ENCODE peak calls at places on chromosomes 4 and X, in seven cellular contexts. One of them, this sample, is unnamed.

GRCh38 chrX:12974217-12974796 is 603 bp upstream of the TMSB4X start:
- DNase-seq in cardiac muscle cell: no peak
- DNase-seq in fibroblast of villous mesenchyme: peak; percentile 75
- DNase-seq in thoracic aorta: no peak
- DNase-seq in astrocyte: peak; percentile 57
- DNase-seq in tibial nerve: peak; percentile 40
- DNase-seq in endothelial cell of umbilical vein: peak; percentile 58
- DNase-seq in this sample: peak; percentile 67

GRCh38 chr4:8540991-8541390 is 39.2 kb upstream of the GPR78 start:
- DNase-seq in endothelial cell of umbilical vein: no peak
- DNase-seq in astrocyte: no peak
- DNase-seq in thoracic aorta: no peak
- DNase-seq in cardiac muscle cell: no peak
- DNase-seq in tibial nerve: no peak
- DNase-seq in fibroblast of villous mesenchyme: no peak
- DNase-seq in this sample: no peak

GRCh38 chr4:152176627-152177214 is 359.2 kb downstream of the FBXW7 start:
- DNase-seq in tibial nerve: no peak
- DNase-seq in fibroblast of villous mesenchyme: no peak
- DNase-seq in astrocyte: no peak
- DNase-seq in endothelial cell of umbilical vein: no peak
- DNase-seq in thoracic aorta: no peak
- DNase-seq in cardiac muscle cell: no peak
- DNase-seq in this sample: no peak

GRCh38 chr4:6563935-6564645 is 10.9 kb upstream of the MAN2B2 start:
- DNase-seq in astrocyte: no peak
- DNase-seq in fibroblast of villous mesenchyme: no peak
- DNase-seq in endothelial cell of umbilical vein: no peak
- DNase-seq in tibial nerve: no peak
- DNase-seq in thoracic aorta: no peak
- DNase-seq in cardiac muscle cell: no peak
- DNase-seq in this sample: no peak

GRCh38 chr4:174873931-174874330 is 44.2 kb upstream of the ADAM29 start:
- DNase-seq in thoracic aorta: no peak
- DNase-seq in tibial nerve: no peak
- DNase-seq in cardiac muscle cell: no peak
- DNase-seq in fibroblast of villous mesenchyme: peak; percentile 7
- DNase-seq in endothelial cell of umbilical vein: no peak
- DNase-seq in astrocyte: no peak
- DNase-seq in this sample: no peak

GRCh38 chr4:153083447-153083921 is 120.8 kb upstream of the TRIM2 start:
- DNase-seq in fibroblast of villous mesenchyme: peak; percentile 79
- DNase-seq in thoracic aorta: no peak
- DNase-seq in tibial nerve: peak; percentile 55
- DNase-seq in endothelial cell of umbilical vein: peak; percentile 75
- DNase-seq in astrocyte: peak; percentile 60
- DNase-seq in cardiac muscle cell: peak; percentile 83
- DNase-seq in this sample: peak; percentile 84

GRCh38 chr4:163448541-163449203 is 24.9 kb downstream of the TKTL2 start:
- DNase-seq in tibial nerve: no peak
- DNase-seq in astrocyte: peak; percentile 28
- DNase-seq in endothelial cell of umbilical vein: no peak
- DNase-seq in thoracic aorta: no peak
- DNase-seq in cardiac muscle cell: peak; percentile 4
- DNase-seq in fibroblast of villous mesenchyme: peak; percentile 62
- DNase-seq in this sample: peak; percentile 56

GRCh38 chrX:68261060-68261672 is 172.1 kb downstream of the OPHN1 start:
- DNase-seq in tibial nerve: peak; percentile 5
- DNase-seq in cardiac muscle cell: no peak
- DNase-seq in thoracic aorta: no peak
- DNase-seq in endothelial cell of umbilical vein: no peak
- DNase-seq in fibroblast of villous mesenchyme: no peak
- DNase-seq in astrocyte: peak; percentile 36
- DNase-seq in this sample: peak; percentile 17

GRCh38 chr4:26050671-26051070 is 136.7 kb downstream of the SMIM20 start:
- DNase-seq in fibroblast of villous mesenchyme: no peak
- DNase-seq in thoracic aorta: no peak
- DNase-seq in tibial nerve: no peak
- DNase-seq in endothelial cell of umbilical vein: no peak
- DNase-seq in astrocyte: no peak
- DNase-seq in cardiac muscle cell: no peak
- DNase-seq in this sample: no peak

GRCh38 chrX:39758791-39759525 is 338.8 kb downstream of the BCOR start:
- DNase-seq in cardiac muscle cell: no peak
- DNase-seq in fibroblast of villous mesenchyme: no peak
- DNase-seq in thoracic aorta: no peak
- DNase-seq in astrocyte: peak; percentile 26
- DNase-seq in endothelial cell of umbilical vein: no peak
- DNase-seq in tibial nerve: no peak
- DNase-seq in this sample: no peak

GRCh38 chr4:31390849-31391248 is 670.7 kb downstream of the PCDH7 start:
- DNase-seq in endothelial cell of umbilical vein: no peak
- DNase-seq in fibroblast of villous mesenchyme: no peak
- DNase-seq in cardiac muscle cell: no peak
- DNase-seq in astrocyte: no peak
- DNase-seq in thoracic aorta: no peak
- DNase-seq in tibial nerve: no peak
- DNase-seq in this sample: no peak

GRCh38 chr4:1133033-1133432 is 19.7 kb upstream of the RNF212 start:
- DNase-seq in cardiac muscle cell: peak; percentile 7
- DNase-seq in astrocyte: no peak
- DNase-seq in fibroblast of villous mesenchyme: no peak
- DNase-seq in endothelial cell of umbilical vein: no peak
- DNase-seq in tibial nerve: no peak
- DNase-seq in thoracic aorta: no peak
- DNase-seq in this sample: no peak

GRCh38 chrX:106862972-106863688 is 40.0 kb downstream of the RIPPLY1 start:
- DNase-seq in fibroblast of villous mesenchyme: peak; percentile 1
- DNase-seq in tibial nerve: no peak
- DNase-seq in cardiac muscle cell: peak; percentile 33
- DNase-seq in thoracic aorta: no peak
- DNase-seq in astrocyte: no peak
- DNase-seq in endothelial cell of umbilical vein: peak; percentile 3
- DNase-seq in this sample: peak; percentile 10

GRCh38 chr4:10320130-10320529 is 137.1 kb downstream of the ZNF518B start:
- DNase-seq in endothelial cell of umbilical vein: no peak
- DNase-seq in astrocyte: no peak
- DNase-seq in fibroblast of villous mesenchyme: no peak
- DNase-seq in cardiac muscle cell: no peak
- DNase-seq in thoracic aorta: no peak
- DNase-seq in tibial nerve: no peak
- DNase-seq in this sample: no peak

GRCh38 chr4:10315638-10316037 is 141.6 kb downstream of the ZNF518B start:
- DNase-seq in thoracic aorta: no peak
- DNase-seq in tibial nerve: no peak
- DNase-seq in fibroblast of villous mesenchyme: no peak
- DNase-seq in astrocyte: no peak
- DNase-seq in endothelial cell of umbilical vein: no peak
- DNase-seq in cardiac muscle cell: no peak
- DNase-seq in this sample: no peak

GRCh38 chr4:10316851-10317250 is 140.4 kb downstream of the ZNF518B start:
- DNase-seq in tibial nerve: no peak
- DNase-seq in cardiac muscle cell: no peak
- DNase-seq in endothelial cell of umbilical vein: no peak
- DNase-seq in thoracic aorta: no peak
- DNase-seq in astrocyte: no peak
- DNase-seq in fibroblast of villous mesenchyme: no peak
- DNase-seq in this sample: no peak

GRCh38 chr4:10321931-10322330 is 135.3 kb downstream of the ZNF518B start:
- DNase-seq in endothelial cell of umbilical vein: no peak
- DNase-seq in astrocyte: no peak
- DNase-seq in thoracic aorta: no peak
- DNase-seq in tibial nerve: no peak
- DNase-seq in cardiac muscle cell: no peak
- DNase-seq in fibroblast of villous mesenchyme: no peak
- DNase-seq in this sample: no peak

DNA sequence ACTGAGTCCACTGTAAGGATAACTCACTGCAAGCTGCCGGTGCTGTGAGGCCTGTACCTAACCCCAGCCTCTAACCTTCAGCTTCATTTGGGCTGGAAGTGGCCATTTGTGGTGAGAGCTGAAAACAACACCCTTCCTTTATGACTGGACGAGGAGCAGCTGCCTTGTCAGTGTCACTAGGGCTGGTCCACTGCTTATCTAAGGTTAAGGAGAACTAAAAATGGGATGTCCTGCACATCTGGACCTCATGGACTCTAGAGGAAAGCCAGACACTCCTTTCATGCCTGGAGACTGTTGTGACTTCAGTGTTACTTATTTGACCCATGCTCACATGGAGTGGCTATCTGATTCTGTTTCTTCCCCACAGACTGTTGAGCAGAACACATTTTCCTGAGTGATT is 139.9 kb downstream of the ZNF518B start:
- DNase-seq in astrocyte: no peak
- DNase-seq in cardiac muscle cell: no peak
- DNase-seq in thoracic aorta: no peak
- DNase-seq in tibial nerve: no peak
- DNase-seq in fibroblast of villous mesenchyme: no peak
- DNase-seq in endothelial cell of umbilical vein: no peak
- DNase-seq in this sample: no peak
- TF ChIP-seq CTCF in astrocyte: no peak
- TF ChIP-seq CTCF in cardiac muscle cell: no peak
- TF ChIP-seq CTCF in thoracic aorta: no peak
- TF ChIP-seq CTCF in tibial nerve: no peak
- TF ChIP-seq CTCF in fibroblast of villous mesenchyme: no peak
- TF ChIP-seq CTCF in endothelial cell of umbilical vein: no peak
- TF ChIP-seq CTCF in this sample: no peak

GRCh38 chr4:81781824-81782223 is 310.1 kb upstream of the RASGEF1B start:
- DNase-seq in thoracic aorta: no peak
- DNase-seq in cardiac muscle cell: no peak
- DNase-seq in tibial nerve: no peak
- DNase-seq in endothelial cell of umbilical vein: no peak
- DNase-seq in fibroblast of villous mesenchyme: no peak
- DNase-seq in astrocyte: no peak
- DNase-seq in this sample: no peak

GRCh38 chr4:81785338-81785737 is 313.6 kb upstream of the RASGEF1B start:
- DNase-seq in cardiac muscle cell: no peak
- DNase-seq in endothelial cell of umbilical vein: no peak
- DNase-seq in tibial nerve: no peak
- DNase-seq in astrocyte: no peak
- DNase-seq in thoracic aorta: no peak
- DNase-seq in fibroblast of villous mesenchyme: no peak
- DNase-seq in this sample: no peak

GRCh38 chr4:81786063-81786763 is 314.5 kb upstream of the RASGEF1B start:
- DNase-seq in tibial nerve: peak; percentile 33
- DNase-seq in endothelial cell of umbilical vein: peak; percentile 15
- DNase-seq in fibroblast of villous mesenchyme: peak; percentile 7
- DNase-seq in thoracic aorta: no peak
- DNase-seq in astrocyte: no peak
- DNase-seq in cardiac muscle cell: no peak
- DNase-seq in this sample: peak; percentile 46

GRCh38 chr4:81786770-81787169 is 315.1 kb upstream of the RASGEF1B start:
- DNase-seq in cardiac muscle cell: no peak
- DNase-seq in tibial nerve: no peak
- DNase-seq in astrocyte: no peak
- DNase-seq in thoracic aorta: no peak
- DNase-seq in fibroblast of villous mesenchyme: no peak
- DNase-seq in endothelial cell of umbilical vein: no peak
- DNase-seq in this sample: no peak

DNA sequence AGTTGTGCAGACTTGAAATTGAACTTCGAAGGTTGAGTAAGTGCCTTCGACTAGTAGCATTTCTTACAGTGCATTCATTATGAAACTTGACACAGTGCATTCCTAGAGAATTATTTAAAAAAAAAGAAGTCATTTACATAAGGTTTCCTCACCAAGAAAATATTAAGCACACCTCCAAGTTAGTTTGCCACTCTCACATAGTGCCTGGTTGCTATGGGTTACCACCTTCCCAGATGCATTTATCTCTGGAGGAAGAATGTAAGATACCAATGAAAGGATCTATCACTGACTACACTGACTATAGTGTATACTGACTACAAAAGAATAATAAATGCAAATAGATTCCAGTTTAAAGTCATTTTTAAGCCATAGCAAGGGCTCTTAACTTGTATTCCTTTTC is 311.9 kb upstream of the RASGEF1B start:
- DNase-seq in tibial nerve: no peak
- DNase-seq in cardiac muscle cell: no peak
- DNase-seq in endothelial cell of umbilical vein: no peak
- DNase-seq in fibroblast of villous mesenchyme: no peak
- DNase-seq in astrocyte: no peak
- DNase-seq in thoracic aorta: no peak
- DNase-seq in this sample: no peak
- H3K4me3 ChIP-seq in tibial nerve: no peak overlapping the region
- H3K4me3 ChIP-seq in cardiac muscle cell: no peak overlapping the region
- H3K4me3 ChIP-seq in endothelial cell of umbilical vein: no peak overlapping the region
- H3K4me3 ChIP-seq in fibroblast of villous mesenchyme: no peak overlapping the region
- H3K4me3 ChIP-seq in astrocyte: no peak overlapping the region
- H3K4me3 ChIP-seq in thoracic aorta: no peak overlapping the region
- H3K4me3 ChIP-seq in this sample: no peak overlapping the region

GRCh38 chr4:124873361-124874171 is 161.0 kb upstream of the ANKRD50 start:
- DNase-seq in tibial nerve: no peak
- DNase-seq in endothelial cell of umbilical vein: no peak
- DNase-seq in fibroblast of villous mesenchyme: no peak
- DNase-seq in cardiac muscle cell: no peak
- DNase-seq in astrocyte: no peak
- DNase-seq in thoracic aorta: no peak
- DNase-seq in this sample: no peak
- TF ChIP-seq CTCF in tibial nerve: no peak
- TF ChIP-seq CTCF in endothelial cell of umbilical vein: no peak
- TF ChIP-seq CTCF in fibroblast of villous mesenchyme: no peak
- TF ChIP-seq CTCF in cardiac muscle cell: no peak
- TF ChIP-seq CTCF in astrocyte: no peak
- TF ChIP-seq CTCF in thoracic aorta: no peak
- TF ChIP-seq CTCF in this sample: no peak

GRCh38 chrX:72258174-72258573 is 18.9 kb downstream of the RPS4X start:
- DNase-seq in endothelial cell of umbilical vein: no peak
- DNase-seq in fibroblast of villous mesenchyme: peak; percentile 74
- DNase-seq in tibial nerve: no peak
- DNase-seq in thoracic aorta: no peak
- DNase-seq in cardiac muscle cell: no peak
- DNase-seq in astrocyte: peak; percentile 62
- DNase-seq in this sample: peak; percentile 78

GRCh38 chrX:72254835-72255234 is 16.0 kb upstream of the ERCC6L start:
- DNase-seq in tibial nerve: no peak
- DNase-seq in cardiac muscle cell: no peak
- DNase-seq in astrocyte: no peak
- DNase-seq in thoracic aorta: no peak
- DNase-seq in endothelial cell of umbilical vein: no peak
- DNase-seq in fibroblast of villous mesenchyme: no peak
- DNase-seq in this sample: no peak

GRCh38 chrX:72253686-72254085 is 14.9 kb upstream of the ERCC6L start:
- DNase-seq in tibial nerve: no peak
- DNase-seq in endothelial cell of umbilical vein: no peak
- DNase-seq in cardiac muscle cell: no peak
- DNase-seq in astrocyte: no peak
- DNase-seq in fibroblast of villous mesenchyme: no peak
- DNase-seq in thoracic aorta: no peak
- DNase-seq in this sample: no peak

GRCh38 chrX:72255864-72256263 is 17.0 kb upstream of the ERCC6L start:
- DNase-seq in fibroblast of villous mesenchyme: no peak
- DNase-seq in astrocyte: no peak
- DNase-seq in endothelial cell of umbilical vein: no peak
- DNase-seq in cardiac muscle cell: no peak
- DNase-seq in tibial nerve: no peak
- DNase-seq in thoracic aorta: no peak
- DNase-seq in this sample: no peak

DNA sequence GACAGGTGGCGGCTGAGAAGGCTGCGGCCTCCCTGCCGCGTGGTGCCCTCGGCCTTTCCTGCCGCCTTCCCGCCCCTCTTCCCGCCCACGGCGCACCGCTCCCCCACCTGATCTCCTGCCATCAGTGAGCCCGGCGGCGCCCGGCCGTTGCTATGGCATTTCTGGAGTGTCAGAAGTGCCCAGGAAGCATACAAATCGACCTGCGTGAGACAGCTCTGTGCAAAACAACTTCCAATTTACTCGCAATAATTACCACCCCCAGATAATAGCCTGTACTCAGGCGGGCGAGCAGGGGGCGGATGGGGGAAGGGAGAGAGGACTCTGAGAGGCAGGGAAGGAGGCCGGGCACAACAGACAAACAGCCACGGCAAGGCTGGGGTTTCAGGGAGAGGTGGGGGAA is 16.6 kb upstream of the ERCC6L start:
- DNase-seq in astrocyte: no peak
- DNase-seq in fibroblast of villous mesenchyme: no peak
- DNase-seq in tibial nerve: no peak
- DNase-seq in cardiac muscle cell: no peak
- DNase-seq in thoracic aorta: no peak
- DNase-seq in endothelial cell of umbilical vein: no peak
- DNase-seq in this sample: no peak
- H3K4me3 ChIP-seq in astrocyte: no peak overlapping the region
- H3K4me3 ChIP-seq in fibroblast of villous mesenchyme: no peak overlapping the region
- H3K4me3 ChIP-seq in tibial nerve: no peak overlapping the region
- H3K4me3 ChIP-seq in cardiac muscle cell: no peak overlapping the region
- H3K4me3 ChIP-seq in thoracic aorta: no peak overlapping the region
- H3K4me3 ChIP-seq in endothelial cell of umbilical vein: no peak overlapping the region
- H3K4me3 ChIP-seq in this sample: no peak overlapping the region